ENCODE peak calls at places on chromosome 21, in six cellular contexts. Y is pancreas; B is psoas muscle; P is CD8-positive, alpha-beta memory T cell; I is cardiac muscle cell; A is body of pancreas. L is an unnamed sample.

GRCh38 chr21:39818557-39818956 is 48.7 kb upstream of the PCP4 start:
- DNase-seq in P (no peak), Y (no peak), I (no peak), A (no peak), B (no peak), L (no peak)

GRCh38 chr21:22490044-22490443 is 1491.8 kb downstream of the NCAM2 start:
- DNase-seq in I (no peak), Y (no peak), P (no peak), A (no peak), B (no peak), L (no peak)

GRCh38 chr21:22561946-22562345 is 1563.7 kb downstream of the NCAM2 start:
- DNase-seq in P (peak; percentile 42), I (no peak), Y (peak; percentile 18), A (no peak), B (no peak), L (peak; percentile 68)

GRCh38 chr21:34812510-34813265 is 143.9 kb downstream of the CLIC6 start:
- DNase-seq in Y (no peak), P (no peak), B (no peak), I (no peak), A (no peak), L (no peak)

GRCh38 chr21:16239659-16240265 is 510.0 kb downstream of the USP25 start:
- DNase-seq in P (no peak), Y (no peak), B (no peak), I (peak; percentile 61), A (no peak), L (no peak)

GRCh38 chr21:27326293-27326692 is 359.4 kb upstream of the ADAMTS5 start:
- DNase-seq in P (no peak), I (no peak), Y (no peak), A (no peak), B (no peak), L (no peak)

GRCh38 chr21:19123053-19123452 is 719.5 kb upstream of the TMPRSS15 start:
- DNase-seq in I (no peak), A (no peak), B (no peak), P (no peak), Y (no peak), L (no peak)

GRCh38 chr21:35529141-35529863 is 480.2 kb upstream of the RUNX1 start:
- DNase-seq in A (no peak), B (no peak), I (no peak), P (no peak), Y (no peak), L (no peak)

GRCh38 chr21:42601656-42602055 is 51.8 kb upstream of the PDE9A start:
- DNase-seq in I (no peak), P (no peak), A (no peak), Y (no peak), B (no peak), L (no peak)

GRCh38 chr21:33076600-33077329 is 6.8 kb downstream of the OLIG1 start:
- DNase-seq in I (no peak), B (no peak), P (no peak), Y (no peak), A (no peak), L (no peak)
- H3K4me1 ChIP-seq in I (no peaks in the 10 kb centered on the region), B (peaks cover 6% of the 10 kb centered on the region), P (peaks cover under 1% of the 10 kb centered on the region), Y (no peaks in the 10 kb centered on the region), A (peaks cover 5% of the 10 kb centered on the region), L (peaks cover 4% of the 10 kb centered on the region)

DNA sequence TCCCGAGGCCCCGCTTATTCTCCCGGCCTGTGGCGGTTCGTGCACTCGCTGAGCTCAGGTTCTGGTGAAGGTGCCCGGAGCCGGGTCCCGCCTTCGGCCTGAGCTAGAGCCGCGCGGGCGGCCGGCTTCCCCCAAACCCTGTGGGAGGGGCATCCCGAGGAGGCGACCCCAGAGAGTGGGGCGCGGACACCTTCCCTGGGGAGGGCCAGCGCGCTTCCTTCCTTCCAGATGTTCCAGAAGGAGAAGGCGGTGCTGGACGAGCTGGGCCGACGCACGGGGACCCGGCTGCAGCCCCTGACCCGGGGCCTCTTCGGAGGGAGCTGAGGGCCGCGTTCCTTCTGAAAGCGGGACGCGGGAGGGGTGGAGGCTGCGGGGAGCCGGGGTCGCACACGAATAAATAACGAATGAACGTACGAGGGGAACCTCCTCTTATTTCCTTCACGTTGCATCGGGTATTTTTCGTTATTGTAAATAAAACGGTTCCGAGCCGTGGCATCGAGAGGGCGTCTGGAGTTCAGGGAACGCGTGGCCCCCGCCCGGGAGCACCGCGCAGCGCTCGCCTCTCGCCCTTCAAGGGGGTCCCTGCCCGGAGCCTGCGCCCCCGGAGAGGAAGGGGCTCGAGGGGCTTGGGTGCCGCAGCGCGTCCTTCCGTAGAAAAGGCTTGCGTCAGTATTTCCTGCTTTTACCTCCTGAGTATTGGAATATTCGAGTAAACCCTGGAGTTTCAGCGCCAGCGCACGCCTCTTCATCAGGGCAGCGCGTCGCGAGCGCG is 11.4 kb downstream of the YBEY start:
- DNase-seq in A (no peak), B (peak; percentile 36), Y (no peak), I (no peak), P (no peak), L (peak; percentile 87)
- H3K4me3 ChIP-seq in A (peak overlapping the region; percentile 29), B (peak overlapping the region; percentile 65), Y (peak overlapping the region; percentile 44), I (no peak overlapping the region), P (no peak overlapping the region), L (peak overlapping the region; percentile 46)

DNA sequence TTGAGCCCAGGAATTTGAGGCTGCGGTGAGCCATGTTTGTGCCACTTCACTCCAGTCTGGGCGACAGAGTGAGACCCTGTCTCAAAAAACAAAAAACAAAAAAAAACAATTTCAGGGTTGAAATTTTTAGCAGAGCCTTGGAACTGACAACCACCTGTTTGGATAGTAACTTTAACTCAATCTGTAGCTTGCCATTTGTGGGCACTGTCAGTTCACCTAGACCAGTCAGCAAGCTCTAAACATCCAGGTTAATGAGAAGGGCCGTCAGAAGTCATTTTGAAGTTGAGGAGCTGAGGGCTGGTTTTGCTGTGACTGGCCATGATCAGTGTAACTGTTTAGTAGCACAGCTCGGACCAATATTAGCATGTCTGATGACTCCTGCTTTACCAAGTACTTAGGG is 8.4 kb downstream of the TRAPPC10 start:
- DNase-seq in A (no peak), Y (no peak), B (no peak), P (no peak), I (no peak), L (no peak)
- H3K4me1 ChIP-seq in A (peaks cover 43% of the 10 kb centered on the region), Y (no peaks in the 10 kb centered on the region), B (peaks cover 68% of the 10 kb centered on the region), P (peaks cover 87% of the 10 kb centered on the region), I (peaks cover 19% of the 10 kb centered on the region), L (peaks cover 71% of the 10 kb centered on the region)

GRCh38 chr21:45640888-45641479 is 2.5 kb upstream of the PCBP3 start:
- DNase-seq in Y (peak; percentile 30), B (no peak), A (no peak), I (peak; percentile 26), P (no peak), L (no peak)

GRCh38 chr21:45643021-45643980 is at the start of gene PCBP3:
- DNase-seq in I (peak; percentile 98), A (peak; percentile 97), Y (peak; percentile 97), B (peak; percentile 89), P (peak; percentile 80), L (peak; percentile 99)

GRCh38 chr21:45641480-45642035 is 2.0 kb upstream of the PCBP3 start:
- DNase-seq in B (no peak), I (no peak), Y (peak; percentile 41), A (no peak), P (no peak), L (peak; percentile 75)

GRCh38 chr21:45642122-45642813 is 1.3 kb upstream of the PCBP3 start:
- DNase-seq in B (peak; percentile 26), I (peak; percentile 17), Y (peak; percentile 53), P (no peak), A (no peak), L (no peak)

DNA sequence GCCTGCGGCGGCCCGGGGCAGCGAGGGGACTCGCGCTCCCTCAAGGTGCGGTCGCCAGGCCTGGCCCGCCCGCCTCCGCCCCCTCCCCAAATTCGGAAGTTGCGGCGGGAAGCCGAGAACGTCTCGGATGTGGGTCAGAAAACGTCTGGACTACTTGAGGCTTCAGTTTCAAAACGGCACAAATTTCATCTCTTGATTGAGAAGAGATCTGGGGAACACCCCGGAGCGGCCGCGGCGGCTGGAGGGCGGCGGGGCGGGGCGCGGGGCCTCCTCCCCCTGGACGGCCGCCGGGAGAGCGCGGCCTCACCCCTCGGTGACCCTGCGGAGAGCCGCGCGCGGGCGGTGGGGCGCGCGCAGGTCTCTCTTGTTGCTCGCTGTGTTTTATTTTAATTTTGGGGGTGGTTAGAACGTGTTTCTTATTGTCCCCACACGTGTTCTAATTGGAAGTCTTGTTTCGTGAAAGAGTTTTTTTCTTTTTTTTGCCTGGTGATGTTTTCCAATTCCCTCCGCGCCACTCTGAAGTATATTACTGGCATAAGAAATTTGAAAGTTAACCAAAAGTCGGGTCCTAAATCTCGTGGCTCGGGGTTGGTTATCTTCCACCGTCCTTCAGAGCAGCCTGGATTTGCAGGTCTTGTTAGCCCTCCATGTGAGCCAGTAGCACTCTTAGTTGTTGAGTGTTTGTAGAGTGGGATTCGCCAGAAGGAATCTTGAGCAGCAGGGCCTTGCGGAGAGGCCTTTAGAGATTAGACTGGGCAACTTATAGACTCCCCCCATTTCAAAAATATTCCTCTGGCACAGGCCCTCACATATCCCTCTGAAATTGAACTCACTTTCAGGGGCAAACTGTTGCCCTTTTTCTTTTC is 749 bp downstream of the PCBP3 start:
- DNase-seq in P (no peak), A (no peak), Y (no peak), I (no peak), B (no peak), L (no peak)
- H3K4me3 ChIP-seq in P (no peak overlapping the region), A (no peak overlapping the region), Y (peak overlapping the region; percentile 55), I (peak overlapping the region; percentile 58), B (peak overlapping the region; percentile 53), L (no peak overlapping the region)

GRCh38 chr21:28754127-28754611 is 238.5 kb downstream of the LTN1 start:
- DNase-seq in I (peak; percentile 93), A (no peak), Y (no peak), B (no peak), P (no peak), L (no peak)

GRCh38 chr21:28752131-28752530 is 240.5 kb downstream of the LTN1 start:
- DNase-seq in Y (no peak), I (no peak), A (no peak), P (no peak), B (no peak), L (no peak)

GRCh38 chr21:28747464-28747863 is 245.2 kb downstream of the LTN1 start:
- DNase-seq in A (no peak), B (no peak), Y (no peak), P (no peak), I (no peak), L (no peak)

GRCh38 chr21:28754862-28755261 is 237.8 kb downstream of the LTN1 start:
- DNase-seq in Y (no peak), P (no peak), A (no peak), B (no peak), I (peak; percentile 7), L (no peak)

DNA sequence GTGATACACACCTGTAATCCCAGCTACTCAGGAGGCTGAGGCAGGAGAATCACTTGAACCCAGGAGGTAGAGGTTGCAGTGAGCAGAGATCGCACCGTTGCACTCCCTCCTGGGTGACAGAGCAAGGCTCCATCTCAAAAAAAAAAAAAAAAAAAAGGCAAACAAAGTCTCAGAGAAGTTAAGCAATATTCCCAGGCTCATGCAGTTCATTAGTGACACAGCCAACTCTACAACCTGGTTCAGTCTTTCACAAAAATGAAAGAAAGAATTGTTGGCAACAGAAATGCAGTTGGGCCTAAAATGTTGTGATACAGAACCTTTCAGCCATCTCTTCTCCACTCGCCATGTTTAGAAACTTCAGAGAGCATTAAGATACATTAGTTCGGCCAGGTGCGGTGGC is 242.1 kb downstream of the LTN1 start:
- DNase-seq in A (no peak), P (no peak), B (no peak), Y (no peak), I (no peak), L (no peak)
- H3K4me1 ChIP-seq in A (no peaks in the 10 kb centered on the region), P (peaks cover under 1% of the 10 kb centered on the region), B (peaks cover 3% of the 10 kb centered on the region), Y (no peaks in the 10 kb centered on the region), I (peaks cover 32% of the 10 kb centered on the region), L (no peaks in the 10 kb centered on the region)